ENCODE peak calls at places on chromosomes 13 and 19, in seven cellular contexts. One of them, this sample, is unnamed.

GRCh38 chr19:33419763-33420080 is 46.2 kb downstream of the CEBPG start:
- DNase-seq in AG10803: no peak
- DNase-seq in sigmoid colon: no peak
- DNase-seq in GM23338: peak; percentile 81
- DNase-seq in keratinocyte: no peak
- DNase-seq in Caco-2: no peak
- DNase-seq in fibroblast of the aortic adventitia: no peak
- DNase-seq in this sample: no peak

GRCh38 chr19:44003461-44004134 is 841 bp downstream of the ZNF230 start:
- DNase-seq in keratinocyte: no peak
- DNase-seq in Caco-2: no peak
- DNase-seq in AG10803: no peak
- DNase-seq in fibroblast of the aortic adventitia: peak; percentile 11
- DNase-seq in sigmoid colon: no peak
- DNase-seq in GM23338: peak; percentile 33
- DNase-seq in this sample: peak; percentile 46

GRCh38 chr13:76937416-76937815 is 10.9 kb upstream of the ACOD1 start:
- DNase-seq in sigmoid colon: no peak
- DNase-seq in AG10803: peak; percentile 97
- DNase-seq in keratinocyte: peak; percentile 26
- DNase-seq in GM23338: no peak
- DNase-seq in fibroblast of the aortic adventitia: peak; percentile 97
- DNase-seq in Caco-2: no peak
- DNase-seq in this sample: peak; percentile 47

GRCh38 chr13:113649212-113649611 is 8.8 kb downstream of the ATP4B start:
- DNase-seq in GM23338: peak; percentile 49
- DNase-seq in sigmoid colon: peak; percentile 44
- DNase-seq in AG10803: no peak
- DNase-seq in Caco-2: peak; percentile 28
- DNase-seq in keratinocyte: no peak
- DNase-seq in fibroblast of the aortic adventitia: no peak
- DNase-seq in this sample: no peak

GRCh38 chr19:45413497-45413896 is 7.1 kb downstream of the POLR1G start:
- DNase-seq in keratinocyte: no peak
- DNase-seq in fibroblast of the aortic adventitia: no peak
- DNase-seq in Caco-2: no peak
- DNase-seq in GM23338: no peak
- DNase-seq in AG10803: no peak
- DNase-seq in sigmoid colon: peak; percentile 52
- DNase-seq in this sample: no peak

GRCh38 chr19:24065865-24066604 is 21.0 kb upstream of the ZNF254 start:
- DNase-seq in GM23338: no peak
- DNase-seq in Caco-2: no peak
- DNase-seq in sigmoid colon: no peak
- DNase-seq in fibroblast of the aortic adventitia: no peak
- DNase-seq in keratinocyte: no peak
- DNase-seq in AG10803: no peak
- DNase-seq in this sample: no peak

GRCh38 chr13:57527114-57527770 is 104.3 kb upstream of the PCDH17 start:
- DNase-seq in fibroblast of the aortic adventitia: no peak
- DNase-seq in Caco-2: peak; percentile 44
- DNase-seq in sigmoid colon: no peak
- DNase-seq in AG10803: no peak
- DNase-seq in keratinocyte: no peak
- DNase-seq in GM23338: no peak
- DNase-seq in this sample: no peak

GRCh38 chr13:110450941-110451340 is 110.6 kb downstream of the RAB20 start:
- DNase-seq in sigmoid colon: no peak
- DNase-seq in GM23338: no peak
- DNase-seq in fibroblast of the aortic adventitia: no peak
- DNase-seq in AG10803: no peak
- DNase-seq in Caco-2: no peak
- DNase-seq in keratinocyte: no peak
- DNase-seq in this sample: no peak

GRCh38 chr13:112818040-112818697 is 128.3 kb downstream of the ATP11A start:
- DNase-seq in Caco-2: no peak
- DNase-seq in keratinocyte: no peak
- DNase-seq in AG10803: no peak
- DNase-seq in sigmoid colon: peak; percentile 14
- DNase-seq in GM23338: no peak
- DNase-seq in fibroblast of the aortic adventitia: no peak
- DNase-seq in this sample: no peak

GRCh38 chr13:49046002-49046401 is 70.3 kb downstream of the FNDC3A start:
- DNase-seq in sigmoid colon: no peak
- DNase-seq in GM23338: no peak
- DNase-seq in AG10803: peak; percentile 37
- DNase-seq in fibroblast of the aortic adventitia: peak; percentile 27
- DNase-seq in Caco-2: no peak
- DNase-seq in keratinocyte: no peak
- DNase-seq in this sample: no peak

GRCh38 chr13:46575321-46575721 is 22.4 kb downstream of the LRCH1 start:
- DNase-seq in keratinocyte: no peak
- DNase-seq in sigmoid colon: no peak
- DNase-seq in Caco-2: no peak
- DNase-seq in fibroblast of the aortic adventitia: no peak
- DNase-seq in GM23338: no peak
- DNase-seq in AG10803: peak; percentile 25
- DNase-seq in this sample: no peak

GRCh38 chr13:98239156-98240076 is 62.3 kb upstream of the RNF113B start:
- DNase-seq in AG10803: no peak
- DNase-seq in GM23338: peak; percentile 59
- DNase-seq in sigmoid colon: no peak
- DNase-seq in keratinocyte: no peak
- DNase-seq in fibroblast of the aortic adventitia: no peak
- DNase-seq in Caco-2: no peak
- DNase-seq in this sample: no peak

GRCh38 chr19:9528757-9529336 is 9.6 kb downstream of the ZNF426 start:
- DNase-seq in AG10803: peak; percentile 2
- DNase-seq in GM23338: peak; percentile 53
- DNase-seq in sigmoid colon: no peak
- DNase-seq in keratinocyte: no peak
- DNase-seq in Caco-2: no peak
- DNase-seq in fibroblast of the aortic adventitia: peak; percentile 9
- DNase-seq in this sample: no peak

GRCh38 chr13:74975122-74975521 is 506.8 kb downstream of the TBC1D4 start:
- DNase-seq in fibroblast of the aortic adventitia: no peak
- DNase-seq in sigmoid colon: no peak
- DNase-seq in AG10803: no peak
- DNase-seq in GM23338: no peak
- DNase-seq in keratinocyte: no peak
- DNase-seq in Caco-2: no peak
- DNase-seq in this sample: no peak

GRCh38 chr13:30607908-30608307 is 9.8 kb upstream of the USPL1 start:
- DNase-seq in Caco-2: no peak
- DNase-seq in GM23338: no peak
- DNase-seq in fibroblast of the aortic adventitia: no peak
- DNase-seq in keratinocyte: no peak
- DNase-seq in AG10803: no peak
- DNase-seq in sigmoid colon: no peak
- DNase-seq in this sample: no peak

GRCh38 chr13:51874651-51875050 is 12.9 kb downstream of the CCDC70 start:
- DNase-seq in sigmoid colon: no peak
- DNase-seq in Caco-2: no peak
- DNase-seq in keratinocyte: no peak
- DNase-seq in AG10803: no peak
- DNase-seq in GM23338: no peak
- DNase-seq in fibroblast of the aortic adventitia: no peak
- DNase-seq in this sample: no peak

GRCh38 chr13:30718661-30719520 is 16.5 kb upstream of the ALOX5AP start:
- DNase-seq in keratinocyte: no peak
- DNase-seq in GM23338: no peak
- DNase-seq in AG10803: peak; percentile 90
- DNase-seq in sigmoid colon: no peak
- DNase-seq in Caco-2: no peak
- DNase-seq in fibroblast of the aortic adventitia: peak; percentile 93
- DNase-seq in this sample: peak; percentile 71

GRCh38 chr13:59472134-59472533 is 691.6 kb downstream of the DIAPH3 start:
- DNase-seq in Caco-2: no peak
- DNase-seq in AG10803: no peak
- DNase-seq in sigmoid colon: no peak
- DNase-seq in fibroblast of the aortic adventitia: no peak
- DNase-seq in keratinocyte: no peak
- DNase-seq in GM23338: no peak
- DNase-seq in this sample: no peak

GRCh38 chr13:36509369-36509768 is 77.1 kb downstream of the CCNA1 start:
- DNase-seq in fibroblast of the aortic adventitia: no peak
- DNase-seq in GM23338: peak; percentile 80
- DNase-seq in Caco-2: no peak
- DNase-seq in sigmoid colon: no peak
- DNase-seq in keratinocyte: no peak
- DNase-seq in AG10803: no peak
- DNase-seq in this sample: no peak
- TF ChIP-seq CTCF in fibroblast of the aortic adventitia: no peak
- TF ChIP-seq CTCF in GM23338: peak; percentile 61
- TF ChIP-seq CTCF in Caco-2: no peak
- TF ChIP-seq CTCF in sigmoid colon: no peak
- TF ChIP-seq CTCF in keratinocyte: no peak
- TF ChIP-seq CTCF in AG10803: no peak
- TF ChIP-seq CTCF in this sample: peak; percentile 17

DNA sequence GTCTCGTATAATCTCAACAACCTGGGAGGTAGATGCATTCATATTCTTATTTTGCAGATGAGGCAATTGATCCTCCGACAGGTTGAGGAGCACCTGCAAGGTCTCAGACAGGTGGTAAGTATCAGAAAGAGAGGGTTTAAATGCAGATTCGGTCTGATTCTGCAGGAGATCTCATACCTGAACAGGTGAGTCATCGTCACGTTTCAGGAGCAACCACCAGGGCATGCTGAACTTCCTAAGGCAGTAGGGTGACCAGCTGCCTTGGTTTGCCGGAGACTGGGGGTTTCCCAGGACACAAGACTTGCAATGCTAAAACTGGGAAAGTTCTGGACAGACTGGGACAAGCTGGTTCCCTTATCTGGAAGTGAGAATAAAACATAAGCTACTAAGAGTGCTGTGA is 68.8 kb upstream of the TSHZ3 start:
- DNase-seq in Caco-2: no peak
- DNase-seq in fibroblast of the aortic adventitia: no peak
- DNase-seq in keratinocyte: no peak
- DNase-seq in GM23338: peak; percentile 77
- DNase-seq in sigmoid colon: no peak
- DNase-seq in AG10803: no peak
- DNase-seq in this sample: no peak
- H3K4me3 ChIP-seq in Caco-2: no peak overlapping the region
- H3K4me3 ChIP-seq in fibroblast of the aortic adventitia: no peak overlapping the region
- H3K4me3 ChIP-seq in keratinocyte: no peak overlapping the region
- H3K4me3 ChIP-seq in GM23338: peak overlapping the region; percentile 1
- H3K4me3 ChIP-seq in sigmoid colon: no peak overlapping the region
- H3K4me3 ChIP-seq in AG10803: no peak overlapping the region
- H3K4me3 ChIP-seq in this sample: no peak overlapping the region

DNA sequence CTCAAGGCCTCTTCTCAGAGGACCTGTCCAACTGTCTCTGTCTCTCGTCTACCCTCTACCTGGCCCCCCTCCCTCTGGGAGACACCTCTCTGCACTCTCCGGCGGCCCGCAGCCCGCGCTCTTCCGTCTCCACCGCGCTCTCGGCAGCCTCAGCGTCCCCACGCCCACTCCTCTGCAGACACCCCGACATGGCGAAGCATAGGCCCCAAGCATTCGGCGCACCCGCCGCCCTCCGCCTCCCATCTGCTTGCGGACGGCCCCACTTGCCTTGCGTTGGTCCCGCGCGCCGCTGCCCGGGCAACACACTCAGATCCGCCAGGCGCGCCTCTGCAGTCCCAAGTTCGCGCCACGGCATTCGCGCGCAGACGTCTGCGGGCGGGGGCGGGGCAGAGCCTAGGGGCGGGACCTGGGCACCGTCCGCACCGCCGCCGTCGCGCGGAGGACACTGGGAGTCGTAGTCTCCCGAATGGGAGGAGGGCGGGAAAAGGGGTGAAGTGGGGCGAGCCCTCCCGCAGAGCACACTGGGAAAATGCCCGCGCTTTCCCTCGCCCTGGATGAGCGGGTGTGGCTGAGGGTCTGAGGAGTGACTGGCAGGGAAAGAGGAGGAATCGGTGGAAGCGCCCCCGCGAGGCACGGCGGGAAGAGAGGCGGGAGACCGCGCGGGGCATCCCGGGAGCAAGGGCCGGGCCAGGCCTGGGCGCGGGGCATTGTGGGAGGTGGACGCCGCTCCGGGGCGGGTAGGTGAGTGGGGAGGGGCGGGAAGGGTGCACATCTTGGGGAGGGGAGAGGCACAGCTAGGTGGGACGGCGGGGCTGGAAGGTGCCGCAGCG is at the start of the genes LIG1 and ZSWIM9:
- DNase-seq in GM23338: peak; percentile 94
- DNase-seq in keratinocyte: peak; percentile 79
- DNase-seq in AG10803: peak; percentile 94
- DNase-seq in fibroblast of the aortic adventitia: peak; percentile 95
- DNase-seq in Caco-2: peak; percentile 97
- DNase-seq in sigmoid colon: peak; percentile 94
- DNase-seq in this sample: peak; percentile 27
- TF ChIP-seq CTCF in GM23338: no peak
- TF ChIP-seq CTCF in keratinocyte: peak; percentile 1
- TF ChIP-seq CTCF in AG10803: peak; percentile 18
- TF ChIP-seq CTCF in fibroblast of the aortic adventitia: peak; percentile 4
- TF ChIP-seq CTCF in Caco-2: no peak
- TF ChIP-seq CTCF in sigmoid colon: no peak
- TF ChIP-seq CTCF in this sample: peak; percentile 18

GRCh38 chr13:33213797-33214196 is 71.8 kb downstream of the STARD13 start:
- DNase-seq in GM23338: peak; percentile 53
- DNase-seq in sigmoid colon: no peak
- DNase-seq in keratinocyte: no peak
- DNase-seq in Caco-2: no peak
- DNase-seq in fibroblast of the aortic adventitia: no peak
- DNase-seq in AG10803: no peak
- DNase-seq in this sample: no peak
- H3K4me3 ChIP-seq in GM23338: no peak overlapping the region
- H3K4me3 ChIP-seq in sigmoid colon: no peak overlapping the region
- H3K4me3 ChIP-seq in keratinocyte: no peak overlapping the region
- H3K4me3 ChIP-seq in Caco-2: no peak overlapping the region
- H3K4me3 ChIP-seq in fibroblast of the aortic adventitia: peak overlapping the region; percentile 28
- H3K4me3 ChIP-seq in AG10803: no peak overlapping the region
- H3K4me3 ChIP-seq in this sample: no peak overlapping the region

DNA sequence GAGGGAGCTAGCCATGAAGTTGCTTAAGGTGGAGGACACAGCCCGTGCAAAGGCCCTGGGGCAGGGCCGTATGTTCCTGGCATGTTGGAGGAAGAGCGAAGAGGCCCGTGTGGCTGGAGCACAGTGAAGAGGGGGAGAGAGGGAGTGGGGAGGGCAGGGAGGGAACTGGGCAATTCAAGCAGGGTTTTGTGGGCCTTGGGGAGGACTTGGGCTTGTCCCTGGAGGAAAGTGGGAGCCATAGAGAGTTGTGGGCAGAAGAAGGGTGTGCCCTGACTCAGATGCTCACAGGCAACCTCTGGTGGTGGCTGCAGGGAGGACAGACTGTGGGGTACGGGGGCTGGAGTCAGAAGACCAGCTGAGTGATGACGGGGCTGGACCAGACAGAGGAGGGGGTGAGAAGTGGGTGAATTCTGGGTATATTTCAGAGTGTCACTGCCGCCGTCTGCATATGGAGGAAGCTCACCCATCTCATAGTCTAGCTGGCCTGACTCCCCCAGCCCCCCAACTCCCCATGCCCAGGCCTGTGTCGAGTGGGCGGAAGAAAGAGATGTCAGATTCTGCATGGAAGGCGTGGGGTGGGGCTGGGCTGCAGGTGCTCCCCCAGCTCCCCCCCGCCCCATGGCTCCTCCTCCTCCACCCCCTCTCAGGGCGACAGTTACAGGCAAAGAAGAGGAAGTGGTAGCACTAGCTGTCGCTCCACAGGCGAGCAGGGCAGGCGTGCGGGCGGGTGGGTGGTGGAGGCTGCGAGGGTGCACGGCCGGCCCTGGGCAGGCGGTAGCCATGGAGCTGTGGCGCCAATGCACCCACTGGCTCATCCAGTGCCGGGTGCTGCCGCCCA is at the start of gene VAV1:
- DNase-seq in Caco-2: no peak
- DNase-seq in fibroblast of the aortic adventitia: no peak
- DNase-seq in GM23338: peak; percentile 36
- DNase-seq in keratinocyte: no peak
- DNase-seq in AG10803: no peak
- DNase-seq in sigmoid colon: no peak
- DNase-seq in this sample: no peak
- TF ChIP-seq CTCF in Caco-2: no peak
- TF ChIP-seq CTCF in fibroblast of the aortic adventitia: no peak
- TF ChIP-seq CTCF in GM23338: peak; percentile 47
- TF ChIP-seq CTCF in keratinocyte: peak; percentile 28
- TF ChIP-seq CTCF in AG10803: no peak
- TF ChIP-seq CTCF in sigmoid colon: no peak
- TF ChIP-seq CTCF in this sample: peak; percentile 12

This sample was measured in epithelial cell of proximal tubule.